ENCODE peak calls at places on chromosomes 11 and 22, in ten cellular contexts. Q, C, U, D, P, H, Z, B, K and S are unnamed samples.

GRCh38 chr22:40008726-40009125 is 14.0 kb downstream of the FAM83F start:
- DNase-seq in U (no peak), Q (peak), K (peak), P (no peak), H (peak), B (no peak), C (no peak), D (no peak), Z (no peak), S (no peak)

GRCh38 chr11:36775157-36775556 is 177.1 kb upstream of the RAG2 start:
- DNase-seq in B (no peak), Q (peak), P (no peak), Z (no peak), K (no peak), U (no peak), C (no peak), D (no peak), H (no peak), S (no peak)

GRCh38 chr22:19631899-19632670 is 82.2 kb upstream of the SEPTIN5 start:
- DNase-seq in K (peak), B (no peak), H (peak), P (peak), U (peak), Q (peak), Z (peak), D (peak), C (peak), S (peak)

GRCh38 chr22:24741769-24742168 is 32.8 kb downstream of the PIWIL3 start:
- DNase-seq in D (no peak), C (no peak), P (no peak), Z (no peak), K (no peak), H (no peak), B (no peak), U (no peak), Q (no peak), S (no peak)

GRCh38 chr11:72232260-72233055 is 7.9 kb downstream of the INPPL1 start:
- DNase-seq in D (no peak), P (no peak), B (no peak), Z (no peak), H (no peak), K (peak), U (no peak), C (no peak), Q (no peak), S (no peak)

GRCh38 chr11:82775736-82776346 is 42.2 kb upstream of the FAM181B start:
- DNase-seq in K (peak), Z (peak), D (peak), B (peak), C (peak), U (peak), P (peak), Q (peak), H (peak), S (peak)

GRCh38 chr11:55634813-55635212 is at the start of gene OR4P4:
- DNase-seq in P (no peak), Z (no peak), U (no peak), K (no peak), Q (no peak), B (no peak), D (no peak), C (no peak), H (no peak), S (no peak)

GRCh38 chr11:15819679-15820286 is 536.6 kb downstream of the SOX6 start:
- DNase-seq in Z (peak), H (no peak), D (no peak), K (peak), U (peak), P (peak), Q (peak), C (peak), B (peak), S (peak)

GRCh38 chr11:122340607-122341006 is 224.6 kb upstream of the BLID start:
- DNase-seq in B (no peak), Z (no peak), K (no peak), D (no peak), U (no peak), H (no peak), P (no peak), C (no peak), Q (no peak), S (no peak)

GRCh38 chr11:953513-953912 is 27.8 kb downstream of the AP2A2 start:
- DNase-seq in U (no peak), C (no peak), P (no peak), Q (no peak), Z (no peak), H (no peak), K (peak), D (no peak), B (no peak), S (no peak)

GRCh38 chr11:119509969-119510401 is 87.0 kb upstream of the THY1 start:
- DNase-seq in K (peak), H (no peak), P (peak), Z (no peak), C (no peak), Q (peak), B (peak), D (no peak), U (no peak), S (peak)

GRCh38 chr11:36405585-36406367 is 104.3 kb downstream of the TRAF6 start:
- DNase-seq in Q (no peak), H (no peak), B (no peak), U (no peak), Z (no peak), D (no peak), P (peak), C (no peak), K (no peak), S (no peak)

GRCh38 chr11:27672836-27673464 is 27.3 kb downstream of the BDNF start:
- DNase-seq in C (no peak), B (no peak), H (peak), K (no peak), U (peak), D (no peak), P (no peak), Z (no peak), Q (no peak), S (peak)

GRCh38 chr11:7451520-7451919 is 33.8 kb upstream of the OLFML1 start:
- DNase-seq in B (no peak), C (no peak), H (no peak), D (no peak), K (no peak), U (no peak), P (no peak), Z (no peak), Q (no peak), S (no peak)

GRCh38 chr11:42524534-42525227 is 787.1 kb upstream of the API5 start:
- DNase-seq in D (peak), U (peak), P (peak), Z (peak), B (peak), C (peak), H (peak), Q (peak), K (no peak), S (peak)

GRCh38 chr11:130448416-130449068 is at the start of gene ADAMTS15:
- DNase-seq in P (no peak), U (peak), Z (peak), K (peak), C (peak), B (peak), D (peak), H (peak), Q (peak), S (peak)

GRCh38 chr22:42747701-42748513 is 27.2 kb upstream of the A4GALT start:
- DNase-seq in K (peak), Z (peak), C (peak), H (no peak), B (no peak), Q (peak), U (no peak), D (no peak), P (no peak), S (peak)

GRCh38 chr22:28793976-28794584 is 6.3 kb downstream of the XBP1 start:
- DNase-seq in H (no peak), P (no peak), Q (no peak), D (no peak), K (no peak), C (no peak), U (no peak), B (peak), Z (no peak), S (no peak)

GRCh38 chr22:28799125-28799833 is 1.1 kb downstream of the XBP1 start:
- DNase-seq in C (peak), K (peak), H (peak), Z (peak), Q (peak), U (peak), B (peak), P (peak), D (peak), S (peak)

GRCh38 chr22:28795071-28795693 is 5.2 kb downstream of the XBP1 start:
- DNase-seq in D (no peak), C (no peak), P (no peak), K (no peak), Z (no peak), H (no peak), Q (no peak), U (no peak), B (no peak), S (no peak)

GRCh38 chr22:28798810-28799124 is 1.6 kb downstream of the XBP1 start:
- DNase-seq in U (no peak), H (no peak), C (no peak), P (no peak), Z (no peak), B (no peak), D (no peak), Q (no peak), K (no peak), S (no peak)

DNA sequence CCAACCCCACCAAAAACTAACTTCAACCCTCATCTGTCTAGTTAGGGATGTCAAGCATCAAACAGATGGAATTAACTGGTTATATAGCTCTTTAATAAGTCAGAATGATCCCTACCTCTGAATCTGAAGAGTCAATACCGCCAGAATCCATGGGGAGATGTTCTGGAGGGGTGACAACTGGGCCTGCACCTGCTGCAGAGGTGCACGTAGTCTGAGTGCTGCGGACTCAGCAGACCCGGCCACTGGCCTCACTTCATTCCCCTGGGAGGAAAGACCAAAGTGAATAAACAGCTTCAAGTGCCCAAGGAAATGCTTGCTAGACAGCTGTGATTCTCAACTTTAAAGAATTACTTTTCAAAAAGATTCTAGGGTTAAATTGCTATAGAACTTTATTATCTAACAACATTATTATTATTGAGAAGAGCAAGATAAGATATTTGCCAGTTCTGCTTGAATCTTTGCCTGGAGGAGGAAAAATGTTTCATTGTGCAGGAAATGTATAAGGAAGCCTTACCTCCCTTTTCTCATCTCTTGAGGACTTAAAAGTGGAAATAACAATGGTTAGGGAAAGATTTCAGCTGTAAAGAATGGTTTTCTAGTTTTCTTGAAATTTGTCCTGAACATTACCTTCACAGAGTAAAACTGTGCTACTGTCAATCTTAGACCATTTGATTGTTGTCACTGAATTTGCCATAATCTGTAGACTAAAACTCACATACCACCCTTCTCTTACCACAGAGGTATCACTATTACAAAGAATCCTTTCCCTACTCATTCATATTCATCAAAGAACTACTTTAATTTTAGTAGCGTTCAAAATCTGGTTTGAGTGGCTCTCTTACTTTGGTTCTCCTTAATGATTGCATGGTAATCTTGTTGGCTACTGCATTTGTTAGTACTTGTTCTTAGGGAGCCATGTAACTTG is 4.2 kb downstream of the XBP1 start:
- DNase-seq in Q (no peak), U (no peak), D (no peak), C (no peak), B (peak), K (no peak), Z (no peak), P (no peak), H (no peak), S (no peak)
- H3K4me3 ChIP-seq in Q (no peak), U (no peak), D (no peak), C (no peak), B (peak), K (no peak), Z (no peak), P (no peak), H (peak), S (peak)

GRCh38 chr11:57546869-57547518 is 9.6 kb downstream of the SMTNL1 start:
- DNase-seq in B (peak), H (peak), U (peak), C (peak), D (peak), K (peak), Z (peak), Q (peak), P (peak), S (peak)
- TF ChIP-seq CTCF in B (peak), H (no peak), U (no peak), C (peak), D (no peak), K (peak), Z (no peak), Q (peak), P (peak), S (no peak)

DNA sequence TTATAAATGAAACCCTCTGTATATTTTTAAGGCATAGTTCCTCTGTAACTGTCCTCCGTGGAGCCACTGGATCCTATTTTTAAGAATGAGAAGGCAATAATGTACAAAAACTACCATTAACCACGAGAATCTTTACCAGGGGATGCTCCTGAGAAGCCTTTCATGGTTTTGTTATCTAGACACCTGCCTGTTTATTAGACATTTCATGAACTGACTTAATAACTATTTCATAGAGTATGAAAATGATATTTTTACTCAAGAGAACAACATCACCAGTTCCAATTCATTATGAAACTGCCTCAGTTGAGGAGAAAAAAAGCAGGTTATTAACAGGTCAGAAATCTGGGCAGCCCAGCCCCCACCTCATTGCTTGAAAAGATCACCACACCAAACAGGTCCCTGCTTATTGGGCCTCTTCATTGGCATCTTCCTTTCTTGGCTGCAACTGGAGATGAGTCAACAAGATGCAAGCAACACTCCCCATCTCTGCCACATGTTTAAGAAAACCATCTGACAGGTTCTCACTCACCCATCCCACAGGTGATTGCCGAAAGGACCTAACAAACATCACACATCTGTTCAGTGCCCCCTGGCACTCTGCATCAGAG is 27.8 kb downstream of the ETS1 start:
- DNase-seq in K (no peak), B (no peak), H (no peak), Q (no peak), C (no peak), P (no peak), Z (no peak), U (no peak), D (no peak), S (no peak)
- H3K4me2 ChIP-seq in K (no peak), B (no peak), H (no peak), Q (no peak), C (no peak), P (no peak), Z (no peak), U (no peak), D (no peak), S (no peak)

GRCh38 chr11:58574851-58575250 is 805 bp downstream of the LPXN start:
- DNase-seq in B (no peak), D (no peak), K (peak), H (no peak), Z (peak), Q (peak), P (no peak), U (no peak), C (no peak), S (no peak)
- H3K4me3 ChIP-seq in B (peak), D (peak), K (peak), H (no peak), Z (no peak), Q (no peak), P (no peak), U (no peak), C (no peak), S (no peak)

GRCh38 chr11:85694385-85694980 is 8.5 kb upstream of the CCDC89 start:
- DNase-seq in C (peak), B (peak), H (no peak), D (peak), Z (peak), U (peak), Q (peak), P (peak), K (peak), S (peak)
- TF ChIP-seq CTCF in C (peak), B (peak), H (peak), D (peak), Z (peak), U (peak), Q (peak), P (peak), K (peak), S (peak)

DNA sequence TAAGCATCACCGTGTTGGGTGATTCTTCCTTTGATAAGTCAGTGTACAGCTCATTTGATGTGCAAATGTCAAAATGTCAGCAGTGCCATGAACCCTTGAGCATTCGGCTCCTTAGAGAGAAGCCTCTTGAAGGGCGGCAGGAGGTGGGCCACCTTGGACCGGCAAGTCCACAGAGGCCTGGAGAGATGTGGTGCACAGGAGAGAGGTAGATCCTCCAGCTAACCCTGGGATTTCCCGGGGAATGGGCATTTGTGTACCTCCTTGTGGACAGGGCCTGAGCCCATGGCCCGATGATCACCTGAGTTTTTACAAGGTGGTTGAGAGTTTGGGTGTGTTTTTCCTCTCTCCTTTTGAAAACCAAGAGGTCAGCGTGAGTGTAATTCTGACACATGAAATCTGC is 133.2 kb upstream of the RCN1 start:
- DNase-seq in H (no peak), D (no peak), C (peak), B (no peak), K (no peak), U (no peak), Z (no peak), Q (no peak), P (no peak), S (no peak)
- H3K4me2 ChIP-seq in H (peak), D (no peak), C (no peak), B (peak), K (peak), U (no peak), Z (no peak), Q (no peak), P (no peak), S (no peak)

GRCh38 chr22:46103181-46103580 is 47.1 kb upstream of the PPARA start:
- DNase-seq in C (no peak), H (no peak), U (no peak), K (no peak), Q (no peak), Z (no peak), P (no peak), D (no peak), B (no peak), S (no peak)

GRCh38 chr22:46102752-46103151 is 47.6 kb upstream of the PPARA start:
- DNase-seq in C (no peak), B (no peak), K (no peak), Z (no peak), Q (peak), U (no peak), P (no peak), H (no peak), D (no peak), S (no peak)

GRCh38 chr22:46104881-46105493 is 45.3 kb upstream of the PPARA start:
- DNase-seq in K (no peak), Q (peak), H (peak), D (no peak), C (no peak), U (no peak), B (no peak), P (no peak), Z (no peak), S (no peak)

GRCh38 chr22:46104170-46104880 is 46.0 kb upstream of the PPARA start:
- DNase-seq in D (no peak), P (no peak), H (no peak), Q (peak), C (no peak), B (no peak), K (no peak), Z (no peak), U (no peak), S (no peak)

DNA sequence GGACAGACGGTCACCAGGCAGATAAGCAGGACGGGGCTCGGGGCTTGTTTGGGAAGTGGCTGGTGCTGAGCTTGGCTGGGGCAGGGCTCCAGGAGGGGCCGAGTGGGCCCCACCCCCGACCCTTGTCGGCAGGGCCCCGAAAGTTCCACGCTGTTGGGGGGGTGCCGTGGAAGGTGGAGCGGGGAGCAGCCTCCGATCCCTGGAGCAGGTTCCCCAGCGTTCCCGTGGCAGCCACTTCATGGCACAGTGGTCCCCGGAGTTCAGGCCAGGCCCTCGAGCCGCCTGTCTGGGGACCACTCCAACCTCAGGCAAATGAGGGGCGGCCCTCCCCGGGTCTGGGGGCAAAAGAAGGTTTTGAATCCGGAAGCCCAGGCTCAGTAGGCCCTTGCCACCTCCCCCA is 46.7 kb upstream of the PPARA start:
- DNase-seq in P (no peak), Q (no peak), U (no peak), C (no peak), K (no peak), H (no peak), Z (no peak), D (no peak), B (no peak), S (no peak)
- H3K4me3 ChIP-seq in P (no peak), Q (no peak), U (no peak), C (no peak), K (no peak), H (no peak), Z (no peak), D (no peak), B (no peak), S (no peak)

DNA sequence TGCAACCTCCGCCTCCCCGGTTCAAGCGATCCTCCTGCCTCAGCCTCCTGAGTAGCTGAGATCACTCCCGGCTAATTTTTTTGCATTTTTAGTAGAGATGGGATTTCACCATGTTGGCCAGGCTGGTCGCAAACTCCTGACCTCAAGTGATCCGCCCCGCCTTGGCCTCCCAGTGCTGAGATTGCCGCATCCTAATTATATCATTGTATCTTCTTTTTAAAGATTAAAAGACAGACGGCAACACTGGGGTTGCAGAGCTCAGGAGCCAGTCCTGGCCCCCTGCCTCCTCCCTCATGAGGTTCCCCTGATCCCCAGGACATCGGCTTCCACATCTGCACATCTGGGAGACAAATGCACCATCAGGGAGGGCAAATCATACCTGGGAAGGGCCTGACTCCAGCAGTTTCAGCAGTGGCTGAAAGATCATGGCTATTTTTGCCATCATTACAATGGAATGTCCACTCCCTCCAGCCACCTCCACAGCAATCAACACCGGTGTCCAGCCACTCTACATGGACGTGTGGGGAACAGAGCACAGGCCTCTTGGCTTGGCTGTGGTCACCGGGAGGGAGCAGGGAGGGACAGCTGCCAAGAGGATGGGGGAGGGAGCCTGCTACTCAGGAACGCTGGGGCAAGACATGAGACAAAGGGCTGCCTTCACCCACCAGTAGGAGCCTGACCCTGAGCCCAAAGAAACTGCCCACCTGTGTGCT is 9.2 kb upstream of the CELSR1 start:
- DNase-seq in D (no peak), Q (peak), C (peak), U (no peak), P (no peak), H (peak), K (peak), Z (peak), B (no peak), S (peak)
- TF ChIP-seq CTCF in D (no peak), Q (no peak), C (no peak), U (no peak), P (no peak), H (no peak), K (no peak), Z (no peak), B (no peak), S (no peak)